ENCODE peak calls at places on chromosome 7, in seven cellular contexts. W, N, U, Y, Q, F and O are unnamed samples.

GRCh38 chr7:115635367-115635766 is 395.2 kb downstream of the TFEC start:
- DNase-seq in W (peak), N (no peak), U (no peak), Y (no peak), Q (no peak), F (no peak), O (no peak)

GRCh38 chr7:7798510-7798909 is 80.1 kb upstream of the RPA3 start:
- DNase-seq in W (no peak), N (no peak), U (no peak), Y (no peak), Q (no peak), F (no peak), O (no peak)

GRCh38 chr7:48171190-48171589 is at the start of gene ABCA13:
- DNase-seq in W (no peak), N (no peak), U (no peak), Y (no peak), Q (no peak), F (no peak), O (no peak)

GRCh38 chr7:34121366-34121765 is 216.0 kb downstream of the BMPER start:
- DNase-seq in W (no peak), N (no peak), U (no peak), Y (no peak), Q (no peak), F (no peak), O (no peak)

GRCh38 chr7:43537765-43538403 is 45.0 kb upstream of the STK17A start:
- DNase-seq in W (peak), N (no peak), U (no peak), Y (no peak), Q (no peak), F (no peak), O (no peak)

GRCh38 chr7:20831451-20831850 is 44.8 kb upstream of the SP8 start:
- DNase-seq in W (no peak), N (no peak), U (no peak), Y (no peak), Q (no peak), F (no peak), O (no peak)

GRCh38 chr7:121587454-121587853 is 191.3 kb upstream of the FAM3C start:
- DNase-seq in W (no peak), N (no peak), U (no peak), Y (no peak), Q (no peak), F (no peak), O (no peak)

GRCh38 chr7:46695045-46695708 is 774.1 kb upstream of the IGFBP3 start:
- DNase-seq in W (no peak), N (peak), U (no peak), Y (no peak), Q (no peak), F (no peak), O (peak)

GRCh38 chr7:108503112-108504026 is 22.6 kb downstream of the PNPLA8 start:
- DNase-seq in W (peak), N (no peak), U (no peak), Y (no peak), Q (no peak), F (peak), O (peak)

GRCh38 chr7:71132521-71133231 is 732 bp downstream of the GALNT17 start:
- DNase-seq in W (no peak), N (no peak), U (no peak), Y (peak), Q (no peak), F (no peak), O (peak)

GRCh38 chr7:141333459-141333858 is 217.8 kb upstream of the AGK start:
- DNase-seq in W (no peak), N (no peak), U (no peak), Y (no peak), Q (no peak), F (no peak), O (peak)

GRCh38 chr7:14073543-14073942 is 84.1 kb upstream of the ETV1 start:
- DNase-seq in W (peak), N (no peak), U (no peak), Y (no peak), Q (no peak), F (no peak), O (no peak)

GRCh38 chr7:136055266-136055665 is 78.1 kb upstream of the MTPN start:
- DNase-seq in W (no peak), N (peak), U (no peak), Y (no peak), Q (no peak), F (no peak), O (no peak)

GRCh38 chr7:77933394-77933793 is 134.8 kb downstream of the PHTF2 start:
- DNase-seq in W (peak), N (no peak), U (no peak), Y (no peak), Q (no peak), F (no peak), O (no peak)

GRCh38 chr7:101705327-101705726 is 76.2 kb upstream of the MYL10 start:
- DNase-seq in W (peak), N (no peak), U (no peak), Y (no peak), Q (no peak), F (no peak), O (no peak)

GRCh38 chr7:140330128-140330527 is 68.2 kb downstream of the SLC37A3 start:
- DNase-seq in W (no peak), N (no peak), U (no peak), Y (no peak), Q (no peak), F (no peak), O (no peak)

GRCh38 chr7:79868010-79868409 is 266.6 kb upstream of the GNAI1 start:
- DNase-seq in W (peak), N (no peak), U (no peak), Y (no peak), Q (no peak), F (no peak), O (no peak)

GRCh38 chr7:116128139-116128538 is 82.2 kb upstream of the TES start:
- DNase-seq in W (no peak), N (no peak), U (no peak), Y (no peak), Q (no peak), F (no peak), O (no peak)

GRCh38 chr7:120055300-120055699 is 217.7 kb upstream of the KCND2 start:
- DNase-seq in W (peak), N (no peak), U (no peak), Y (no peak), Q (no peak), F (no peak), O (no peak)

GRCh38 chr7:79495544-79496272 is 42.2 kb upstream of the MAGI2 start:
- DNase-seq in W (peak), N (no peak), U (no peak), Y (no peak), Q (no peak), F (no peak), O (no peak)

GRCh38 chr7:106824458-106824857 is 40.6 kb upstream of the PIK3CG start:
- DNase-seq in W (no peak), N (no peak), U (no peak), Y (no peak), Q (no peak), F (no peak), O (no peak)

GRCh38 chr7:129855234-129855673 is 97.5 kb downstream of the UBE2H start:
- DNase-seq in W (peak), N (no peak), U (no peak), Y (no peak), Q (no peak), F (no peak), O (peak)

GRCh38 chr7:31251441-31251840 is 89.1 kb downstream of the NEUROD6 start:
- DNase-seq in W (no peak), N (no peak), U (no peak), Y (no peak), Q (no peak), F (no peak), O (no peak)

GRCh38 chr7:50423860-50424259 is 26.3 kb downstream of the FIGNL1 start:
- DNase-seq in W (no peak), N (no peak), U (no peak), Y (no peak), Q (no peak), F (no peak), O (no peak)

GRCh38 chr7:50422858-50423257 is 27.3 kb downstream of the FIGNL1 start:
- DNase-seq in W (no peak), N (no peak), U (no peak), Y (no peak), Q (no peak), F (no peak), O (no peak)

GRCh38 chr7:50431316-50431715 is 18.8 kb downstream of the FIGNL1 start:
- DNase-seq in W (no peak), N (no peak), U (no peak), Y (no peak), Q (no peak), F (no peak), O (no peak)

GRCh38 chr7:50427518-50427917 is 22.6 kb downstream of the FIGNL1 start:
- DNase-seq in W (no peak), N (no peak), U (no peak), Y (no peak), Q (no peak), F (no peak), O (no peak)

DNA sequence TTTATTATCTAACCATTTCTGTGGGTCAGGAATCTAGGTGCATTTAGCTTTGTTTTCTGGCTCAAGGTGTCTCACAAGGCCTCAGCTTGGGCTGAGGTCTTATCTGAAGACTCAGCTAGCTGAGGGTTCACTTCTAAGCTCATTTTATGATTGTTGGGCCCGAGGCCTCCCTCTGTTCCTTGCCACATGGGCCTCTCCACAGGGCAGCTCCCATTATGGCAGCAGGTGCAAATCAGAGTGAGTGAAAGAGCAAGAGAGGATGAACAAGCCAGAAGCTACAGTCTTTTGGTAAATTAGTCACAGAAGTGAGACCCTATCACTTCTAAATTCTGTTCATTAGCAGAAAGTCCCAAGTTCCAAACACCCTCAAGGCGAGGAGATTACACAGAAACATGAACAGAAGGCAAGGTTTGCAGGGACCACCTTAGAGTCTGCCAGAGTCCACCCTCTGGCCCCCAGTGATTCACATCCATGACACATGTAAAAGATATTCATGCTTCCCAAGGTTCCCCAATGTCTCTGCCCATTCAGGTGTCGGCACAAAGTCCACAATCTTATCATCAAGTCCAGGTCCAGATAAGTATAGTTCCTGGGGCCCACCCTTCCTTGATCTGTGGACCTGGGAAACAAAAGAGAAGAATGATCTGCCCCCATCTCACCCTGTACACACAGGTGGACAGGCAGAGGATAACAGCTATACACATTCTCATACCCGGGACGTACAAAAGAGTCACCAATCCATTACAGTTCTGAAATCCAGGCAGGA is 23.7 kb downstream of the FIGNL1 start:
- DNase-seq in W (no peak), N (peak), U (no peak), Y (no peak), Q (no peak), F (no peak), O (peak)
- TF ChIP-seq CTCF in W (no peak), N (no peak), U (no peak), Y (no peak), Q (no peak), F (no peak), O (no peak)

GRCh38 chr7:27119412-27119911 is 11.1 kb downstream of the HOXA4 start:
- DNase-seq in W (no peak), N (no peak), U (no peak), Y (no peak), Q (no peak), F (no peak), O (no peak)
- TF ChIP-seq CTCF in W (no peak), N (no peak), U (no peak), Y (no peak), Q (no peak), F (no peak), O (no peak)

DNA sequence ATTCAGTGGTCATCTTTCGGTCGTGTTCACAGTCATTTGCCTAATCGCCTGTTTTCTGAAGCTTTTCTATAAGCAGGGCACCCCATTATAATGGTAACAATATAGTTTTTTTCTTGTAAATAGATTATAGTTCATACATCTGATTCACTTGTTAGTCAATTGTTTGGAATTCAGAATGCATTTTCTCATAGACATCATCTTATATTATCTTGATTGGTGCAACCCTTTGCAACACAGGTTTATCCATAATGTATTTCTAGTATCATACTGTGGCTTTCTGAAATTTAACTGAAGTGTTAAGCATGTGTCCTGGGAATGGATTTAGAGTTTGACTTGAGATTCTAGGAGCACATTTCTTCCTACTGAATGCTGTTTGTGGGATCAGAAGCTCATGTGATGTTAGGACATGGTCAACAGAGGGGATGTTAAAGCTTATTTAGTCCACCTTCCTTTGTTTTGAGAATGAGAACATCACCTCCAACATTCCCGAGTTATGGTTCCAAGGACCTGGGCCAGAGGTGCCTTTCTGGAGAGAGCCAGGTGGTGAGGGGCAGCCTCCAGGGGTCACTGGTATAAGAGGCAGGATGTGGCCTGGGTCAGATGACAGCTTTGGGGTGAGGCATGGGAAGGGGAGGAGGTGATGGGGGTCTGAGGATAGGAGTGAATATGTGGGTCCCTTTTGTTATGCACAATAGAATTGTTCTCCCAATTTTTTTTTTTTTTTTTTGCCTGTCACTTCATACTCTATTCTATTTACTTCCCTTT is 415.6 kb downstream of the EXOC4 start:
- DNase-seq in W (no peak), N (no peak), U (no peak), Y (no peak), Q (no peak), F (no peak), O (no peak)
- TF ChIP-seq CTCF in W (no peak), N (no peak), U (no peak), Y (no peak), Q (no peak), F (no peak), O (no peak)

DNA sequence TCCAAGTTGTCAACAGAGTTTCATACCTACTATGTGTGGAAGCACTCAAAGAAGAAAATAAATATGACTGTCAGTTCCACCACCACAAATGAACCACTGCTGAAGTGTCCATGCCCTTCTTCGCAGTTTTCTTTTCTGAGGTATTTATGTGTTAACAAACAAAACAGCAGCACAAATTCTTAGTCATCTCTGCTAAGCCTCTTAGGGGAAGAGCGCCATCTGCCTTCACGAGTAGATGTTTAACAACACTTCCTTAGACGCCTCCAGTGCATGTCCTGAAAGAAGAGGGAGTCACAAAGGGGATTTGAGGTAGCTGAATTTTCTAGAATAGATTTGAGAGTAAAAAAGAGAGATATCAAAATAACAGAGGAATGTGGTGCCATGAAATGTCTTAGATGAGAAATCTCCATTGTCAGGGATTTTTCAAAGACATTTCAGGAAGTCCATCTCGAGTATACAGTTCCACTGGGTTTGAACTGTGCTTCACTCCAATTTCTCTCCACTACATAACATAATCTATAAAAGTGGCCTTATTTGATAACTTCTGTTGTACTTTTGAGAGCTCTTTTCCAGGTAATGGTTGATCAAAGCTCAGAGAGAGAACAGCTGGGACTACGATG is 775.3 kb upstream of the POM121L12 start:
- DNase-seq in W (no peak), N (no peak), U (no peak), Y (no peak), Q (no peak), F (no peak), O (peak)
- TF ChIP-seq CTCF in W (no peak), N (peak), U (peak), Y (peak), Q (no peak), F (no peak), O (peak)

GRCh38 chr7:97671571-97671970 is 60.3 kb upstream of the TAC1 start:
- DNase-seq in W (no peak), N (no peak), U (no peak), Y (no peak), Q (no peak), F (no peak), O (no peak)
- TF ChIP-seq CTCF in W (no peak), N (no peak), U (no peak), Y (no peak), Q (no peak), F (no peak), O (no peak)

GRCh38 chr7:4100148-4100547 is 581.9 kb upstream of the FOXK1 start:
- DNase-seq in W (no peak), N (no peak), U (no peak), Y (no peak), Q (no peak), F (no peak), O (no peak)

GRCh38 chr7:4100691-4101090 is 581.4 kb upstream of the FOXK1 start:
- DNase-seq in W (no peak), N (no peak), U (no peak), Y (no peak), Q (no peak), F (no peak), O (no peak)

GRCh38 chr7:4102231-4102841 is 579.8 kb upstream of the FOXK1 start:
- DNase-seq in W (no peak), N (no peak), U (no peak), Y (no peak), Q (no peak), F (no peak), O (no peak)

GRCh38 chr7:4099651-4100050 is 582.4 kb upstream of the FOXK1 start:
- DNase-seq in W (no peak), N (no peak), U (no peak), Y (no peak), Q (no peak), F (no peak), O (no peak)

DNA sequence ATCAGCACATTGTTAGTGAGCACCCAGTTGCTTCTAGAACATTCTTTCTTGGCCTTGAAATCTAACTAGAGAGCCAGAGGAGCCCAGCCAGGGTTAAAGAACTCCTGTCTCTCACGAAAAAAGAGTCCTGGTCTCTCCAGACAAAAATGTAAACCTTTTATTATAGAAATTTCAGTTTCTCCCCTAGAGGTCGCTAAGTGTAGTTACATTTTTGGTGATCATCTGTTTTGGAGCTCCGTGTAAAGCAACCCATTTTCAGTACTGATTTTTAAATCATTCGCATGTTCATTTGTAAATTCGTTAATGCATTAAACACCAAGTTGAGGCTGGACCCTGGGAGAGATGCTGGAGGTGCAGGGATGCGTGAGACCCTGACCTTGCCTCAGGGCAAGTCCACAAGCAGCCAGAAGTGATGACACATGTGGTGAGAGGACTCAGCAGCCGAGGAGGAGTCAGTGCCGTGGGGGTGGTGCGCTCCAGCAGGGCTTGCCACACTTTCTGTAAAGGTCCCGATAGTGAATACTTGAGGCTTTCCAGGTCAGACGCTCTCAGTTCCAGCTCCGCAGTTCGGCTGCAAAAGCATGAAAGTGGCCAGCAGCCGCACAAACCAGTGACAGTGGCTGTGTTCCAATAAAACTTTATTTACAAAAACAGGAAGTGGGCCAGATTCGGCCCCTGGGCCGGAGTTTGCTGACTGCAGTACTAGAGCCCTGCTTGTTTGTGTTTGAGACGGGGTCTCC is 578.6 kb upstream of the FOXK1 start:
- DNase-seq in W (peak), N (peak), U (no peak), Y (no peak), Q (no peak), F (no peak), O (no peak)
- TF ChIP-seq CTCF in W (no peak), N (peak), U (no peak), Y (peak), Q (no peak), F (no peak), O (peak)

DNA sequence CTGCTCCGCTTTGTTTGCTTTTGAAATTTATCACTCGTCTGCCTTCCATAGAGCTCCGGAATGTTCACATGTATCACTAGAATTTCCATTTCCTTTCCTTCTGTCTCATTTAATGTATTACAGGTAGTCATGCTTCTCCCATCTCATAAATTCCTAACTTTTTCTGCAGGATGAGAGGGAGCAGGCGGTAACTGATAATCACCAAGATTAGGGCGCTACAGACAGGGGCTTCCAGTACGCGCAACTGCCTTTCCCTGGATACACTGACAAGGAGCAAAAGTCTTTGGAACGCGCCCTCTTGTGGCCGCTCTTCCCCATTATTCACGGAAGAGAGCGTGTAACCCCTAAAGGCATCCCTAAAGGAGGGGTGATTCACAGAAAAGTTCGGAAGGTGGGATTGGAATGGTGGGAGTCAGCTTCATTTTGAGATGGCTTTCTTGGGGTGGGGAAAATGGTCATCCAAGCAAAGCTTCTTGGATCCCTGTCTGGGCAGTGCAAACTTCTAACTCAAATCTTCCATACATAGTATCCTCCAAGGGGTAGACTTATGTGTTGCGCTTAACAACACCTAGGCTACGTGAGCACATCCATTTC is 6.5 kb downstream of the INHBA start:
- DNase-seq in W (peak), N (peak), U (peak), Y (peak), Q (peak), F (peak), O (peak)
- TF ChIP-seq CTCF in W (peak), N (peak), U (peak), Y (peak), Q (peak), F (peak), O (peak)

GRCh38 chr7:138097064-138097741 is 20.9 kb downstream of the AKR1D1 start:
- DNase-seq in W (peak), N (peak), U (no peak), Y (peak), Q (no peak), F (peak), O (peak)
- TF ChIP-seq CTCF in W (peak), N (peak), U (peak), Y (peak), Q (peak), F (no peak), O (peak)